ENCODE peak calls at places on chromosomes 3 and 15, in seven cellular contexts. Z is MM.1S, N is dorsolateral prefrontal cortex, T is GM23338, G is AG04450, K is IMR-90, F is brain microvascular endothelial cell. W is an unnamed sample.

GRCh38 chr3:143433787-143434378 is 314.3 kb downstream of the CHST2 start:
- DNase-seq in K (no peak), N (no peak), T (peak), G (no peak), F (no peak), Z (no peak), W (no peak)

GRCh38 chr15:68735610-68736009 is 85.1 kb downstream of the ANP32A start:
- DNase-seq in F (no peak), K (no peak), T (no peak), G (no peak), N (no peak), Z (no peak), W (no peak)

GRCh38 chr3:150497956-150498355 is 48.3 kb downstream of the SERP1 start:
- DNase-seq in N (no peak), T (no peak), K (peak), Z (no peak), F (peak), G (no peak), W (no peak)

GRCh38 chr15:70535071-70535954 is 228.0 kb downstream of the UACA start:
- DNase-seq in N (no peak), K (no peak), G (no peak), F (no peak), T (no peak), Z (peak), W (no peak)

GRCh38 chr15:87609474-87609873 is 647.1 kb downstream of the NTRK3 start:
- DNase-seq in T (no peak), K (peak), Z (no peak), N (no peak), F (peak), G (peak), W (peak)

GRCh38 chr3:115550285-115550741 is 73.0 kb upstream of the GAP43 start:
- DNase-seq in N (no peak), F (no peak), G (peak), T (no peak), Z (no peak), K (no peak), W (no peak)

GRCh38 chr3:71684752-71685151 is 40.5 kb downstream of the EIF4E3 start:
- DNase-seq in N (no peak), T (no peak), G (peak), F (peak), Z (no peak), K (peak), W (no peak)

GRCh38 chr15:23616536-23616935 is 31.1 kb downstream of the MAGEL2 start:
- DNase-seq in G (no peak), T (no peak), N (no peak), K (no peak), Z (no peak), F (no peak), W (no peak)

GRCh38 chr3:150920236-150920635 is 15.0 kb upstream of the MINDY4B start:
- DNase-seq in Z (no peak), F (peak), N (no peak), G (no peak), K (no peak), T (no peak), W (no peak)

GRCh38 chr3:25781145-25781757 is 2.0 kb downstream of the NGLY1 start:
- DNase-seq in G (no peak), N (no peak), T (no peak), Z (no peak), K (no peak), F (no peak), W (no peak)

GRCh38 chr15:50339717-50340116 is 15.3 kb downstream of the GABPB1 start:
- DNase-seq in G (no peak), K (no peak), Z (no peak), F (no peak), T (no peak), N (no peak), W (no peak)

GRCh38 chr3:182508896-182509295 is 284.4 kb upstream of the ATP11B start:
- DNase-seq in Z (no peak), N (no peak), K (no peak), T (peak), G (no peak), F (no peak), W (no peak)

GRCh38 chr3:68447885-68448284 is 484.5 kb downstream of the TAFA4 start:
- DNase-seq in N (no peak), K (no peak), Z (no peak), F (no peak), T (peak), G (no peak), W (no peak)

GRCh38 chr3:185726254-185726967 is 98.4 kb downstream of the IGF2BP2 start:
- DNase-seq in F (no peak), N (no peak), K (no peak), T (peak), G (no peak), Z (peak), W (no peak)

GRCh38 chr3:65005481-65005880 is 317.7 kb upstream of the ADAMTS9 start:
- DNase-seq in K (peak), F (peak), Z (no peak), G (no peak), T (no peak), N (no peak), W (no peak)

GRCh38 chr3:135558906-135559305 is 406.6 kb upstream of the PPP2R3A start:
- DNase-seq in F (no peak), N (no peak), T (no peak), G (no peak), Z (no peak), K (no peak), W (no peak)

GRCh38 chr15:62145015-62145735 is 19.9 kb downstream of the C2CD4B start:
- DNase-seq in F (no peak), N (no peak), G (no peak), Z (no peak), K (no peak), T (no peak), W (no peak)

GRCh38 chr15:74167891-74168331 is 5.6 kb upstream of the ISLR start:
- DNase-seq in K (no peak), G (no peak), T (no peak), F (no peak), Z (no peak), N (no peak), W (no peak)

GRCh38 chr3:185549111-185549510 is 3.3 kb downstream of the LIPH start:
- DNase-seq in K (peak), N (no peak), G (peak), F (peak), T (no peak), Z (no peak), W (peak)

GRCh38 chr3:189267981-189268613 is 96.3 kb downstream of the TPRG1 start:
- DNase-seq in F (no peak), N (no peak), Z (no peak), K (no peak), T (peak), G (no peak), W (peak)

GRCh38 chr15:84773716-84774115 is 25.3 kb downstream of the ZNF592 start:
- DNase-seq in F (no peak), Z (no peak), T (no peak), K (no peak), G (no peak), N (no peak), W (no peak)

GRCh38 chr15:101060576-101061551 is 141.7 kb downstream of the LRRK1 start:
- DNase-seq in K (no peak), N (no peak), F (no peak), G (no peak), T (no peak), Z (no peak), W (no peak)

GRCh38 chr3:187063286-187064081 is 75.8 kb downstream of the RPL39L start:
- DNase-seq in Z (peak), G (no peak), N (no peak), F (no peak), T (peak), K (peak), W (no peak)

GRCh38 chr3:9008550-9009255 is 45.4 kb upstream of the RAD18 start:
- DNase-seq in F (no peak), T (no peak), Z (no peak), G (no peak), K (no peak), N (no peak), W (no peak)

GRCh38 chr3:37383323-37383722 is 208.9 kb upstream of the LRRFIP2 start:
- DNase-seq in K (no peak), G (no peak), N (no peak), Z (no peak), F (no peak), T (no peak), W (no peak)

GRCh38 chr3:8301977-8302589 is 199.5 kb upstream of the LMCD1 start:
- DNase-seq in N (no peak), Z (peak), G (peak), T (peak), F (peak), K (peak), W (peak)

GRCh38 chr3:62873672-62874397 is 1.4 kb downstream of the CADPS start:
- DNase-seq in G (no peak), T (peak), Z (peak), K (no peak), N (peak), F (no peak), W (no peak)

GRCh38 chr3:126498936-126499335 is 18.6 kb downstream of the UROC1 start:
- DNase-seq in F (no peak), T (peak), G (no peak), N (no peak), K (no peak), Z (no peak), W (no peak)

GRCh38 chr3:173584834-173585831 is 187.6 kb downstream of the NLGN1 start:
- DNase-seq in N (peak), K (peak), Z (peak), G (no peak), T (peak), F (peak), W (no peak)

GRCh38 chr3:17360991-17361390 is 381.4 kb downstream of the TBC1D5 start:
- DNase-seq in G (no peak), T (no peak), F (no peak), K (no peak), Z (no peak), N (no peak), W (no peak)

GRCh38 chr3:56915969-56916586 is 114.3 kb upstream of the ARHGEF3 start:
- DNase-seq in Z (peak), N (no peak), T (peak), F (no peak), K (no peak), G (no peak), W (no peak)

GRCh38 chr3:63922800-63923199 is 10.6 kb upstream of the SCAANT1 start:
- DNase-seq in Z (peak), T (no peak), F (no peak), G (no peak), N (no peak), K (no peak), W (no peak)

GRCh38 chr3:111227216-111227615 is 155.6 kb downstream of the NECTIN3 start:
- DNase-seq in Z (no peak), N (no peak), T (no peak), F (peak), G (no peak), K (peak), W (no peak)

GRCh38 chr15:38768970-38769369 is 204.4 kb upstream of the RASGRP1 start:
- DNase-seq in G (peak), Z (no peak), F (peak), N (no peak), K (peak), T (peak), W (no peak)

GRCh38 chr15:74489518-74490338 is 28.8 kb upstream of the UBL7 start:
- DNase-seq in Z (peak), T (peak), N (peak), K (peak), F (peak), G (no peak), W (no peak)

GRCh38 chr3:110521019-110521418 is 550.6 kb upstream of the NECTIN3 start:
- DNase-seq in G (peak), F (peak), T (no peak), Z (no peak), K (peak), N (no peak), W (peak)

GRCh38 chr3:15557511-15557946 is 36.0 kb upstream of the COLQ start:
- DNase-seq in G (peak), F (peak), Z (peak), T (peak), K (peak), N (no peak), W (peak)

GRCh38 chr3:150636258-150636657 is 33.1 kb downstream of the SELENOT start:
- DNase-seq in N (no peak), K (no peak), G (no peak), F (no peak), Z (no peak), T (no peak), W (no peak)

GRCh38 chr3:13072239-13073041 is 789 bp downstream of the IQSEC1 start:
- DNase-seq in F (no peak), Z (peak), K (peak), T (peak), N (peak), G (no peak), W (no peak)

GRCh38 chr15:51841401-51842040 is 12.1 kb downstream of the TMOD3 start:
- DNase-seq in N (no peak), F (no peak), Z (no peak), K (no peak), T (no peak), G (no peak), W (no peak)

DNA sequence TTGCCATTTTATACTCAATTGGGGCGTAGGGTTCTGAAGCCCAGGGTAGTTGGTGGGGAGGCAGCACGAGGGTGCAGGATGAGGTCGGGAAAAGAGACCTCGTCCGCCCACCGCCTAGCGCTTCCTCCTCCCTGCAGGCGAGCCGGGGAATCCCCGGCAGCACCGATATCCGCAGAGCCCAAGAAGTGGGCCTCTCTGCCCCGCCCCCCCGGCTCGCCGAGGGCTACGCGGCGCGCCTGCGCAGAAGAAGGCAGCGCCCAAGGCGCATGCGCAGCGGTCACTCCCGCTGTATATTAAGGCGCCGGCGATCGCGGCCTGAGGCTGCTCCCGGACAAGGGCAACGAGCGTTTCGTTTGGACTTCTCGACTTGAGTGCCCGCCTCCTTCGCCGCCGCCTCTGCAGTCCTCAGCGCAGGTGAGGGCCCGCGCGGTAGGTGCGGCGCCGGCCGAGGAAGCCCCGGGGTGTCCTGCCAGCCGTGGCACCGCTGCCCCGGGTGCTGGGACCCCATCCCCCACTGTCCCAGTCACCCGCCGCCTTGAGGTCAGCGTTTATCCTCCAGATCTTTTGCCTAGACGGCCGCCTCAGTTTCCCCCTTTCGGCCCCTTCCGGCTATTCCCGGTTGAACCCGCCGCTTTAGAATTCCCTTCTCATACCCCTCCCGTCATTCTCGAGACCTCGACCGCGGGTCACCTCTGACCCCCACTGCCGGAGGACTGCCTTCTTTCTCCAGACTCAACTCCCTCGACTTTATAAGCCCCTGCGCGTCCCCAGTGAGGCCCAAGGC is at the start of gene ALAS1:
- DNase-seq in K (peak), G (peak), F (peak), Z (peak), N (peak), T (peak), W (peak)
- H3K27ac ChIP-seq in K (peak), G (peak), F (peak), Z (no peak), N (no peak), T (peak), W (peak)

GRCh38 chr15:63826513-63826912 is 7.2 kb downstream of the HERC1 start:
- DNase-seq in Z (no peak), F (peak), G (no peak), K (peak), T (no peak), N (no peak), W (no peak)
- TF ChIP-seq CTCF in Z (no peak), F (peak), G (peak), K (peak), T (no peak), N (no peak), W (no peak)

GRCh38 chr3:194272861-194273266 is 78.3 kb downstream of the CPN2 start:
- DNase-seq in G (no peak), N (no peak), Z (no peak), T (no peak), K (no peak), F (no peak), W (no peak)

GRCh38 chr3:194273396-194274310 is 77.5 kb downstream of the CPN2 start:
- DNase-seq in Z (no peak), F (no peak), N (no peak), T (no peak), G (no peak), K (no peak), W (no peak)

GRCh38 chr3:194270627-194271458 is 80.3 kb downstream of the CPN2 start:
- DNase-seq in N (peak), K (no peak), G (no peak), F (no peak), T (no peak), Z (no peak), W (no peak)

GRCh38 chr3:194271459-194272035 is 79.6 kb downstream of the CPN2 start:
- DNase-seq in Z (no peak), K (no peak), G (no peak), T (no peak), N (no peak), F (no peak), W (no peak)

DNA sequence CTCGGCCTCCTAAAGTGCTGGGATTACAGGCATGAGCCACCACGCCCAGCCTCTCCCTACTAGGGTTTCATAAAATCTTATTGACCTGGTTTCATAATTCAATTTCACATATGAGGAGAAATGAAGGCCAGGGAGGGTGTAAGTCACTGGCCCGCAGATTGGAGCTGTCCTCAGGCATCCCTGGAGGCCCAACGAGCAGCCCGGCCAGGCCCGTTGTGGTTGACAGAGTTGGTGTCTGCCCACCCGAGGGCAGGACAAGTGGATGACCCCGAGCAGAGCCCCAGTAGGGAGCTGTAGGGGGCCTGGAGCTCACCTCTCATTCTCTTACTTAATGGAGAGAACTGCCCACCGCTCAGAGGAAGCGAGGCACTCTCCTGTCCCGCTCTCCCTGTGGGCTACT is 78.9 kb downstream of the CPN2 start:
- DNase-seq in K (no peak), F (no peak), Z (no peak), T (no peak), N (no peak), G (no peak), W (no peak)
- H3K27ac ChIP-seq in K (no peak), F (no peak), Z (no peak), T (no peak), N (no peak), G (no peak), W (no peak)

GRCh38 chr15:92897620-92898019 is 2.5 kb upstream of the CHD2 start:
- DNase-seq in Z (no peak), K (no peak), T (no peak), N (no peak), G (no peak), F (no peak), W (no peak)

GRCh38 chr15:92901053-92901761 is 1.1 kb downstream of the CHD2 start:
- DNase-seq in G (no peak), K (no peak), F (no peak), Z (peak), T (no peak), N (no peak), W (no peak)

GRCh38 chr15:92900712-92901052 is 558 bp downstream of the CHD2 start:
- DNase-seq in Z (no peak), F (no peak), N (no peak), T (no peak), G (no peak), K (no peak), W (no peak)

GRCh38 chr15:92899910-92900711 is at the start of gene CHD2:
- DNase-seq in F (peak), N (no peak), Z (peak), G (peak), T (peak), K (peak), W (no peak)

DNA sequence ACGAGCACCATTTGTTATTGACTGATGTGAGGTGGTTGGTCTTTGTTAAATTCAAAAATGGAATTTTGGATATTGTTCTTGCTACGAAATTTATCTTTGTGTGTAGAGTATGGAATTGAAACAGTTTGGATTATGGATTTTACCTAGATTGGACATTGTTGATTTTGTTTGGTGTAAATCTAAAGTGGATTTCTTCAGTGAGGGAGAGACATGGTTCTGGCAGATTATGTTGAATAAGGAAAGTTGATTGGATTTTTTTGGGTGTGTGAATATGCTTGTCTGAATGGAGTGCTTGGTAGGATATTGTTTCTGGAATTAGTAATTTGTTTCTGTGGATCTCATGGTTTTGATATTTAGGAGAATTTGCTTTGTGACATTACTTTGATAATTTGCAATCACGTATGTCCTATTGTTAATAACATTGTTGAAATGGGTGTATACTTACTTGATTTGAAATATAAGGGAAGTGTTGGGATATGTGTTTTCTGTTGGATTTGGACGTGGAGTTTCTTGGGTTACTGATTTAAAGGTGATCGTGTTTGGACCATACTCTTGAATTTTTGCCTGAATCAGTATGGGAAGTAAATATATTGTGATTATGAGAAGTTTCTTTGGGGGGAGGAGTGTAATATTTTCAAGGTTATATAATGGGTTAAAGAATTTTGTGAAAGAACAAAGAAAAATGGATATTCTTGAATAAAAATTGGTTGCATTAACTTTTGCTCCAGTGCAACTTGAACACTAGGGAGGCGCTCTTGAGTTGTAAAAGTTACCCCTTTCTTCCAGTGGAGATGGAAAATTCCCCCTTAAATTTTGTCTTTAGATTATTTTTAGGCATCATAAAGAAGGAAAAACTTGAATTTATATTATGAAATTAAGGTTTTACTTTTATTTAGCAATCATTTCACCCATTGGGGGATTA is 875 bp upstream of the CHD2 start:
- DNase-seq in F (no peak), T (peak), N (no peak), K (peak), G (no peak), Z (peak), W (no peak)
- TF ChIP-seq CTCF in F (peak), T (peak), N (no peak), K (peak), G (peak), Z (peak), W (no peak)

GRCh38 chr3:43857361-43858051 is 166.8 kb downstream of the ABHD5 start:
- DNase-seq in T (no peak), K (peak), F (peak), N (no peak), Z (no peak), G (no peak), W (no peak)
- H3K27ac ChIP-seq in T (no peak), K (no peak), F (no peak), N (no peak), Z (no peak), G (no peak), W (no peak)

GRCh38 chr3:50620420-50620819 is 3.5 kb downstream of the MAPKAPK3 start:
- DNase-seq in Z (no peak), F (no peak), T (no peak), G (no peak), N (no peak), K (no peak), W (no peak)
- TF ChIP-seq CTCF in Z (no peak), F (no peak), T (no peak), G (no peak), N (no peak), K (no peak), W (no peak)